ENCODE peak calls at places on chromosomes 13 and 19, in eight cellular contexts. N, B, C, T, V, A, O and K are unnamed samples.

GRCh38 chr13:109684836-109685602 is 101.4 kb downstream of the IRS2 start:
- DNase-seq in O (peak), V (no peak), C (peak), T (no peak), A (no peak), B (peak), N (no peak), K (peak)

GRCh38 chr19:54665530-54665929 is 2.7 kb downstream of the LILRB4 start:
- DNase-seq in B (no peak), V (no peak), O (no peak), N (no peak), T (no peak), C (no peak), A (no peak), K (no peak)

GRCh38 chr19:12244370-12244769 is 50.3 kb downstream of the ZNF44 start:
- DNase-seq in B (no peak), N (no peak), T (no peak), V (no peak), O (no peak), A (no peak), C (no peak), K (no peak)

GRCh38 chr19:41994521-41994971 is 516 bp upstream of the ATP1A3 start:
- DNase-seq in B (no peak), V (no peak), A (no peak), T (no peak), N (no peak), O (no peak), C (no peak), K (no peak)

GRCh38 chr13:104900186-104900817 is 1635.2 kb downstream of the EFNB2 start:
- DNase-seq in T (no peak), V (no peak), C (no peak), N (no peak), A (no peak), O (no peak), B (no peak), K (no peak)

GRCh38 chr19:43784251-43784980 is 3.6 kb upstream of the KCNN4 start:
- DNase-seq in T (peak), O (no peak), C (no peak), B (no peak), N (peak), A (no peak), V (no peak), K (no peak)

GRCh38 chr19:38059897-38060296 is 152.9 kb downstream of the SIPA1L3 start:
- DNase-seq in A (no peak), B (no peak), C (peak), V (no peak), O (peak), T (no peak), N (no peak), K (no peak)

GRCh38 chr19:54017266-54017665 is 25.8 kb downstream of the CACNG6 start:
- DNase-seq in B (no peak), A (no peak), O (no peak), C (no peak), T (peak), V (no peak), N (no peak), K (no peak)

GRCh38 chr19:45587873-45588272 is 3.3 kb upstream of the OPA3 start:
- DNase-seq in O (no peak), C (no peak), T (no peak), N (no peak), A (no peak), B (no peak), V (no peak), K (no peak)

GRCh38 chr13:106133025-106133424 is 402.4 kb downstream of the EFNB2 start:
- DNase-seq in N (no peak), C (no peak), V (no peak), A (no peak), T (peak), B (no peak), O (no peak), K (no peak)

GRCh38 chr13:93603043-93603442 is 376.4 kb downstream of the GPC6 start:
- DNase-seq in O (no peak), T (peak), C (no peak), V (no peak), A (no peak), N (no peak), B (no peak), K (no peak)

GRCh38 chr13:111906306-111906705 is 160.6 kb upstream of the SOX1 start:
- DNase-seq in T (no peak), A (no peak), C (no peak), V (no peak), O (no peak), B (no peak), N (no peak), K (no peak)

GRCh38 chr13:90591927-90592268 is 755.6 kb upstream of the MIR17HG start:
- DNase-seq in V (no peak), B (no peak), T (no peak), O (no peak), C (no peak), N (no peak), A (no peak), K (no peak)

GRCh38 chr13:51843529-51843928 is 1.4 kb downstream of the TMEM272 start:
- DNase-seq in O (no peak), T (no peak), A (no peak), N (no peak), B (no peak), V (no peak), C (no peak), K (no peak)

GRCh38 chr19:1045247-1045603 is 5.3 kb downstream of the ABCA7 start:
- DNase-seq in O (no peak), T (peak), N (no peak), B (no peak), A (no peak), C (peak), V (peak), K (no peak)

GRCh38 chr13:36261011-36261410 is 36.6 kb downstream of the CCDC169 start:
- DNase-seq in C (no peak), V (no peak), O (no peak), N (no peak), T (no peak), A (no peak), B (no peak), K (no peak)

GRCh38 chr19:46975918-46976782 is 43.5 kb upstream of the NPAS1 start:
- DNase-seq in C (no peak), N (no peak), O (peak), B (no peak), A (peak), T (peak), V (peak), K (peak)

GRCh38 chr13:26629260-26629659 is 71.8 kb downstream of the WASF3 start:
- DNase-seq in O (no peak), A (no peak), C (no peak), V (no peak), T (no peak), N (no peak), B (no peak), K (no peak)

GRCh38 chr13:49545661-49546060 is 39.7 kb downstream of the RCBTB1 start:
- DNase-seq in B (no peak), O (no peak), N (no peak), A (no peak), C (no peak), T (no peak), V (no peak), K (no peak)

GRCh38 chr13:76762731-76763130 is 123.5 kb downstream of the KCTD12 start:
- DNase-seq in T (no peak), O (no peak), N (no peak), B (no peak), A (no peak), V (no peak), C (no peak), K (no peak)

GRCh38 chr13:39134574-39134973 is 96.3 kb downstream of the NHLRC3 start:
- DNase-seq in V (no peak), O (no peak), A (no peak), B (no peak), C (no peak), N (no peak), T (no peak), K (no peak)

GRCh38 chr19:40542197-40542859 is 34.3 kb upstream of the SHKBP1 start:
- DNase-seq in C (no peak), N (no peak), A (peak), O (no peak), B (no peak), V (no peak), T (peak), K (no peak)

GRCh38 chr19:10478903-10479384 is 24.2 kb downstream of the KEAP1 start:
- DNase-seq in C (peak), V (peak), T (peak), O (peak), A (peak), B (peak), N (peak), K (peak)

GRCh38 chr19:7605490-7606222 is 10.0 kb downstream of the CAMSAP3 start:
- DNase-seq in O (no peak), T (no peak), B (no peak), N (no peak), C (no peak), A (no peak), V (peak), K (no peak)

GRCh38 chr13:62194371-62194770 is 778.7 kb upstream of the PCDH20 start:
- DNase-seq in B (no peak), C (no peak), A (no peak), T (no peak), V (no peak), N (no peak), O (no peak), K (no peak)

GRCh38 chr19:850221-850978 is 1.7 kb upstream of the ELANE start:
- DNase-seq in A (no peak), O (peak), B (no peak), T (peak), N (no peak), V (no peak), C (peak), K (peak)

GRCh38 chr13:63741029-63741813 is 2325.6 kb upstream of the PCDH20 start:
- DNase-seq in A (no peak), T (no peak), B (no peak), N (no peak), C (no peak), V (no peak), O (no peak), K (no peak)

GRCh38 chr19:48287748-48288147 is 17.9 kb downstream of the ZNF114 start:
- DNase-seq in V (no peak), A (no peak), B (no peak), N (no peak), C (no peak), O (no peak), T (no peak), K (no peak)

GRCh38 chr19:29526730-29527499 is 1.1 kb downstream of the VSTM2B start:
- DNase-seq in O (no peak), A (no peak), T (no peak), C (no peak), B (no peak), V (peak), N (no peak), K (no peak)

GRCh38 chr19:40718774-40719391 is 2.0 kb downstream of the ITPKC start:
- DNase-seq in A (no peak), N (no peak), B (peak), T (peak), V (peak), C (no peak), O (peak), K (no peak)